ENCODE peak calls at places on chromosomes 7 and 10, in eight cellular contexts. N is CD4-positive, alpha-beta memory T cell; W is lower lobe of right lung; E is GM23248; D is neural progenitor cell; F is aorta; O is PC-3; I is mesendoderm. P is an unnamed sample. For H3K27me3, the result is how much of the 10 kb centered on the place peaks cover.

GRCh38 chr7:42285383-42285824 is 48.4 kb upstream of the GLI3 start:
- DNase-seq in N (no peak), W (no peak), E (peak), D (no peak), F (no peak), O (peak), I (no peak), P (no peak)

GRCh38 chr7:109763611-109764010 is 1193.9 kb downstream of the DNAJB9 start:
- DNase-seq in N (no peak), W (no peak), E (no peak), D (no peak), F (no peak), O (peak), I (no peak), P (no peak)

GRCh38 chr10:103441206-103441605 is 11.0 kb downstream of the CALHM2 start:
- DNase-seq in N (no peak), W (no peak), E (peak), D (no peak), F (no peak), O (no peak), I (no peak), P (no peak)

GRCh38 chr10:120841522-120842189 is 9.5 kb upstream of the WDR11 start:
- DNase-seq in N (no peak), W (no peak), E (no peak), D (no peak), F (no peak), O (peak), I (no peak), P (no peak)

GRCh38 chr10:85429126-85429525 is 937.5 kb downstream of the GRID1 start:
- DNase-seq in N (no peak), W (no peak), E (no peak), D (no peak), F (no peak), O (no peak), I (no peak), P (no peak)

GRCh38 chr7:11434371-11434770 is 397.6 kb downstream of the THSD7A start:
- DNase-seq in N (no peak), W (no peak), E (peak), D (no peak), F (no peak), O (no peak), I (no peak), P (no peak)

GRCh38 chr10:126397640-126398382 is 9.5 kb upstream of the ADAM12 start:
- DNase-seq in N (no peak), W (no peak), E (peak), D (peak), F (no peak), O (peak), I (peak), P (no peak)

GRCh38 chr10:119834188-119834587 is 38.5 kb downstream of the MCMBP start:
- DNase-seq in N (no peak), W (no peak), E (no peak), D (no peak), F (no peak), O (peak), I (no peak), P (no peak)

GRCh38 chr7:151896486-151896885 is 19.6 kb upstream of the PRKAG2 start:
- DNase-seq in N (no peak), W (no peak), E (no peak), D (no peak), F (no peak), O (no peak), I (no peak), P (no peak)
- H3K27me3 ChIP-seq in N (under half), W (under half), E (under half), D (under half), F (under half), O (under half), I (under half), P (half or more)

GRCh38 chr7:157557263-157557662 is 220.5 kb downstream of the DNAJB6 start:
- DNase-seq in N (no peak), W (no peak), E (no peak), D (no peak), F (no peak), O (no peak), I (no peak), P (no peak)

GRCh38 chr7:157556339-157556944 is 219.6 kb downstream of the DNAJB6 start:
- DNase-seq in N (no peak), W (no peak), E (no peak), D (no peak), F (no peak), O (no peak), I (no peak), P (no peak)

GRCh38 chr7:157555921-157556320 is 219.1 kb downstream of the DNAJB6 start:
- DNase-seq in N (no peak), W (no peak), E (no peak), D (no peak), F (no peak), O (no peak), I (no peak), P (no peak)

GRCh38 chr7:157554393-157555238 is 217.8 kb downstream of the DNAJB6 start:
- DNase-seq in N (no peak), W (no peak), E (no peak), D (no peak), F (no peak), O (no peak), I (no peak), P (no peak)

DNA sequence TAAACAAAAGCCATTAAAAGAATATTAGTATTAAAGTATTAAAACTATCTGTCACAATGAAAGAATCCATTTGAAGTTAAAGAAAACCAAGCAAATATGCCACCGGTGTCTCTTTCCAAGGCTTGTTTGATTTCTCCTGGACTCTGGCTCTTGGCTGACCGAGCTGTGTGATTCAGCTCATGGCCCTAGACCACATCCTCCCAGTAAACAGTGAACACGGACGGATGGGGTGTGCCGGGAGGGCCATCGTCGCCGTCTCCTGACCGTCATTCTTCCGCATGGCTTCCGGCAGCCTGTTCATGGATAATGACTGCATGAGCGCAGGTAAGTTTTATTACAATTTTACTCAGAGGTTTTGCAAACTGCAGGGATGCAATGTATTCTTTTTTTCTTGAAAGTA is 218.5 kb downstream of the DNAJB6 start:
- DNase-seq in N (no peak), W (no peak), E (no peak), D (no peak), F (no peak), O (peak), I (no peak), P (no peak)
- H3K27me3 ChIP-seq in N (under half), W (under half), E (under half), D (under half), F (under half), O (under half), I (under half), P (half or more)

DNA sequence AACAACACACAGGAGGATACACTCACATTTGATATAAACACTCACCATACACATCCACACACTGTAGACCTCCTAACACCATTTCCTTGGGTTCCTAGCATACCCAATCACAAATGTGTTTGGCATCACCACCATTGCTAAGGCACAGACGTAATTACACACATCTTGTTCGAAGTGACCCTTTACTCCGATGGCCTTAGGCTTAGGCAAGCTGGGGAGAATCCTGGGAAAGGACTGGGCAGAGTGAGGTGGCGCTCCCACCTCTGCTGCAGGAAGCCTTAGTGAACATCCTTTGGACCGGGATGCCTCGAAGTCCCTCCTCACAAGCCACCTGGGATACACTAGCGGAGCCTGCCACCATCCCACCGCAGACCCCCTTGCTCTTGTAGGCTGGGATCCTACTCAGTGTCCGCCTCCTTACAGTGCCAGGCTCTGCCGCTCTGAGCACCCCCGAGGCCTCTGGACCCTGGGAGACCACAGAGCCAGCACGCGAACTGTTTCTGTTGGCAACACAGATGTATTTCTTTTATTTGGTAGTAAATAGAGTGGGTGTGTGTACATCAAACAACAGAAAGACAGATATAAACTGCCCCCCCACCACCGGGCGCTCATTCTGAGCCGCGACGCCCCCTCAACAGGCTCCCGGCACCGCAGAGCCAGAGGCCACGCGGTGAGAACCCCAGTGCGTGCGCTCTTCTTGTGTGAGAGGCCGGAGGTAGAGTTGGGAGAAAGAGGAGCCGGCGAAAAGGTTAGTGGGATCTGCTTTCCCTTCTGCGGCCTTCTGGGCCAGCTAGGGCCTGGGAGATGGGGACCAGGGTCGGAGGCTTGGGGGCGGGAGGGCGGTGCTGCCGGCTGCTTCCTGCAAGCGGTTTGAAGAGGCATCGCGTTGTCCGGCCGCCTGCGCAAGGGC is 5.9 kb upstream of the HMX2 start:
- DNase-seq in N (no peak), W (no peak), E (no peak), D (peak), F (no peak), O (no peak), I (no peak), P (no peak)
- H3K27me3 ChIP-seq in N (half or more), W (half or more), E (half or more), D (half or more), F (under half), O (half or more), I (half or more), P (under half)

GRCh38 chr7:30681262-30682130 is 760 bp downstream of the CRHR2 start:
- DNase-seq in N (no peak), W (peak), E (peak), D (peak), F (no peak), O (no peak), I (peak), P (no peak)

GRCh38 chr7:30683839-30684238 is 1.6 kb upstream of the CRHR2 start:
- DNase-seq in N (no peak), W (no peak), E (no peak), D (no peak), F (no peak), O (no peak), I (no peak), P (no peak)

GRCh38 chr7:30682131-30683083 is at the start of gene CRHR2:
- DNase-seq in N (peak), W (no peak), E (peak), D (peak), F (no peak), O (no peak), I (no peak), P (peak)

GRCh38 chr7:30684351-30684750 is 2.1 kb upstream of the CRHR2 start:
- DNase-seq in N (no peak), W (no peak), E (no peak), D (peak), F (no peak), O (no peak), I (peak), P (no peak)

DNA sequence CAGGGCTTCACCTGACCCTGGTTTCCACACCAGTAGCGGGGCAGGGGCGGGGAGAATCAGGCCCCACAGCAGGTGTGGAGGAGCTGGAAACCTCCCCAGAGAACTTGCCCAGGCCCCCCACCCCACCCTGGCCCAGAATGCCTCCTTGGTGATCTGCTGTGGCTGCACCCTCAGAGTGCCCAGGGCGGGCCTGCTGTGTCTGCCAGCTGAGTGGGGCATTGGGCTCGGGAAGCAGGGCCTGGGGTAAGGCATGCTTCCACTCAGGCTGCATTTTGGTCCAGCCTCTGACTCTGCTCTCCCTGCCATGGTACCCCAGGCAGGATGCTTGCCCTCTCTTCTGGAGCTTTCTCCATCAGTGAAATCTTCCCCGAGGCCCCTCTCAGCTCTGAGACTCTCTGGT is 1.1 kb upstream of the CRHR2 start:
- DNase-seq in N (no peak), W (no peak), E (no peak), D (no peak), F (no peak), O (no peak), I (no peak), P (no peak)
- H3K27me3 ChIP-seq in N (under half), W (under half), E (half or more), D (under half), F (under half), O (under half), I (under half), P (under half)

GRCh38 chr7:103445228-103446020 is 583 bp downstream of the SLC26A5 start:
- DNase-seq in N (no peak), W (no peak), E (peak), D (peak), F (no peak), O (no peak), I (peak), P (no peak)

GRCh38 chr7:103446046-103446520 is at the start of gene SLC26A5:
- DNase-seq in N (no peak), W (peak), E (peak), D (peak), F (no peak), O (peak), I (peak), P (peak)

GRCh38 chr7:103447073-103447960 is 1.3 kb upstream of the SLC26A5 start:
- DNase-seq in N (peak), W (no peak), E (peak), D (peak), F (no peak), O (peak), I (peak), P (peak)
- H3K27me3 ChIP-seq in N (under half), W (under half), E (under half), D (half or more), F (under half), O (under half), I (under half), P (under half)

GRCh38 chr7:117076426-117076943 is 123.2 kb downstream of the ST7 start:
- DNase-seq in N (no peak), W (peak), E (no peak), D (no peak), F (no peak), O (no peak), I (no peak), P (no peak)
- H3K27me3 ChIP-seq in N (under half), W (under half), E (under half), D (under half), F (under half), O (under half), I (under half), P (under half)

DNA sequence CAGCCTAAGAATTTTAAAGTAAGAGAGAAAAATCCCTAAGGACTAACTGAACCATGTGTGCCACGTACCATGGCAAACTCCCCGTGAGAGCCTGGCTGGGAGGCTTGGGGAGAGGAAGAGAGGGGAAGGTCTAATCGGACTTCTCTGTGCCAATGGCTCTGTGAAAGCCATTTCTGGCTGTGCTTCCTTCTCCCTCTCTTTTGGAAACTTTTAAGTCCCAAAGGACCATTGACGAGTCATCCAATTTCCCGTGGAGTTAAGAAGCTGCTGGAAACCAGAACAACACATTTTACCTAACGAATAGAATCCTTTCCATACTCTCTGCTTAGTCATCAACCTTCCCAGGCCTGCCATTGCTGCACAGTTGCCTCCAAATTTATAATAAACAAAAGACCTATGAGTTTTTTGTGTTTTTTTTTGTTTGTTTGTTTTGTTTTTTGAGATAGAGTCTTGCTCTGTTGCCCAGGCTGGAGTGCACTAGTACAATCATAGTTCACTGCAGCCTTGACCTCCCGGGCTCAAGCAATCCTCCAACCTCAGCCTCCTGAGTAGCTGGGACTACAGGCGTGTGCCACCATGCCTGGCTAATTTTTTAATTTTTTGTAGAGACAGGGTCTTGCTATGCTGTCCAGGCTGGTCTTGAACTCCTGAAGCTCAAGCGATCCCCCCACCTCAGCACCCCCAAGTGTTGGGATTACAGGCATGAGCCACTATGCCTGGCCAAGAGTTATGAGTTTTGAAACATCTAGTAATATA is 13.2 kb downstream of the LAMB1 start:
- DNase-seq in N (no peak), W (no peak), E (peak), D (no peak), F (peak), O (no peak), I (no peak), P (no peak)
- H3K27me3 ChIP-seq in N (under half), W (under half), E (under half), D (under half), F (under half), O (under half), I (under half), P (under half)

DNA sequence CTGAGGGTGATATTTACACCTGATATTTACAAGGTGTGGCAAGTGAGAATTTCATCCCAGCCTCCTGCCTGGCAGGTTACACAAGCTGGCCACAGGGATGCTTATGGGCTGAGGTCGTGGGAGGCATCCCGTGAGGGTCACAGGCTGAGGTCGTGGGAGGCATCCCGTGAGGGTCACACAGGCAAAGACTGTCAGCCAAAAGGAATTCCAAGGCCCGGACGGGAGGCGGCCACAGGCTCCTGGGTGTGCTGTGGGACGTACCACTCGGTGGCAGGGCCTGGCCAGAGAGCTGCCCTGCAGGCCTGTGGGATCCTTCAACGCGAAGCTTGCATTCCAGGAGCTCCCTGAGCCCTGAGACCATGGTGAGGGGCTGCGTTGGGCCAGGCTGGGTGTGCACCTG is 460.6 kb downstream of the DNAJB6 start:
- DNase-seq in N (no peak), W (peak), E (no peak), D (no peak), F (no peak), O (no peak), I (peak), P (no peak)
- H3K27me3 ChIP-seq in N (under half), W (under half), E (under half), D (under half), F (under half), O (under half), I (under half), P (half or more)

DNA sequence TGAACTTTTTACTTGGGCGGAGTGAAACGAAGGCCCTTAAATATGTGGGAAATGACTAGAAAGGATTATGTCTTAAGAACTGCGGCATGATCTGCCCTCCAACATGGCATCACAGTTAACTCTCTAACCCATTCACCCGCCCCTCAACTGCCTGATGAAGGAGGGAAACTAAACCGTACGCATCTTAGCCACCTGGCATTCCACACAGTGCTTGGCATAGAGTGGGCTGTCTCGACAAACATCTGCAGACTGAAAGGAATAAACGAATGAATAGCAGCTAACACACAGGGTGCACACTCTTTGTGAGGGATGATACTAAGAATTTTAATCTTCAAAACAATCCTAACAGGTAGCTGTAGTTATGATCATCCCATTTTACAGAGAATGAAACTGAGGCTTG is 32.5 kb downstream of the GFRA1 start:
- DNase-seq in N (no peak), W (no peak), E (peak), D (no peak), F (no peak), O (no peak), I (no peak), P (no peak)
- H3K27me3 ChIP-seq in N (under half), W (under half), E (under half), D (under half), F (under half), O (under half), I (under half), P (under half)

GRCh38 chr10:97801449-97801848 is 29.6 kb upstream of the SFRP5 start:
- DNase-seq in N (no peak), W (no peak), E (no peak), D (no peak), F (no peak), O (no peak), I (no peak), P (no peak)
- H3K27me3 ChIP-seq in N (under half), W (under half), E (under half), D (under half), F (under half), O (under half), I (under half), P (under half)

P was measured in K562.